ENCODE peak calls at places on chromosome 5, in ten cellular contexts. One of them, this sample, is unnamed.

GRCh38 chr5:72767289-72768010 is 49.0 kb upstream of the TNPO1 start:
- DNase-seq in AG20443: no peak
- DNase-seq in glutamatergic neuron: peak; percentile 31
- DNase-seq in body of pancreas: no peak
- DNase-seq in T-helper 1 cell: no peak
- DNase-seq in suprapubic skin: no peak
- DNase-seq in putamen: no peak
- DNase-seq in aorta: no peak
- DNase-seq in ACHN: no peak
- DNase-seq in effector CD4-positive, alpha-beta T cell: no peak
- DNase-seq in this sample: no peak

GRCh38 chr5:133565993-133566392 is 46.3 kb downstream of the FSTL4 start:
- DNase-seq in glutamatergic neuron: no peak
- DNase-seq in suprapubic skin: no peak
- DNase-seq in putamen: no peak
- DNase-seq in T-helper 1 cell: no peak
- DNase-seq in aorta: peak; percentile 34
- DNase-seq in effector CD4-positive, alpha-beta T cell: no peak
- DNase-seq in body of pancreas: no peak
- DNase-seq in AG20443: peak; percentile 26
- DNase-seq in ACHN: peak; percentile 31
- DNase-seq in this sample: no peak

GRCh38 chr5:126878624-126879023 is 101.7 kb downstream of the LMNB1 start:
- DNase-seq in suprapubic skin: no peak
- DNase-seq in body of pancreas: no peak
- DNase-seq in effector CD4-positive, alpha-beta T cell: no peak
- DNase-seq in aorta: no peak
- DNase-seq in AG20443: no peak
- DNase-seq in putamen: no peak
- DNase-seq in T-helper 1 cell: no peak
- DNase-seq in glutamatergic neuron: no peak
- DNase-seq in ACHN: no peak
- DNase-seq in this sample: no peak

GRCh38 chr5:112492291-112492690 is 73.2 kb upstream of the EPB41L4A start:
- DNase-seq in effector CD4-positive, alpha-beta T cell: no peak
- DNase-seq in AG20443: peak; percentile 77
- DNase-seq in ACHN: peak; percentile 64
- DNase-seq in suprapubic skin: no peak
- DNase-seq in putamen: peak; percentile 75
- DNase-seq in T-helper 1 cell: peak; percentile 0
- DNase-seq in body of pancreas: peak; percentile 60
- DNase-seq in glutamatergic neuron: peak; percentile 68
- DNase-seq in aorta: peak; percentile 71
- DNase-seq in this sample: no peak

GRCh38 chr5:92885950-92886349 is 695.1 kb downstream of the NR2F1-AS1 start:
- DNase-seq in putamen: no peak
- DNase-seq in aorta: no peak
- DNase-seq in suprapubic skin: no peak
- DNase-seq in AG20443: no peak
- DNase-seq in ACHN: peak; percentile 5
- DNase-seq in glutamatergic neuron: peak; percentile 48
- DNase-seq in body of pancreas: no peak
- DNase-seq in T-helper 1 cell: no peak
- DNase-seq in effector CD4-positive, alpha-beta T cell: no peak
- DNase-seq in this sample: no peak

GRCh38 chr5:80998590-80998979 is 38.4 kb downstream of the RASGRF2 start:
- DNase-seq in body of pancreas: no peak
- DNase-seq in T-helper 1 cell: no peak
- DNase-seq in AG20443: no peak
- DNase-seq in putamen: no peak
- DNase-seq in glutamatergic neuron: no peak
- DNase-seq in effector CD4-positive, alpha-beta T cell: no peak
- DNase-seq in aorta: no peak
- DNase-seq in ACHN: no peak
- DNase-seq in suprapubic skin: no peak
- DNase-seq in this sample: no peak

GRCh38 chr5:133861161-133861737 is 107.2 kb downstream of the C5orf15 start:
- DNase-seq in ACHN: no peak
- DNase-seq in effector CD4-positive, alpha-beta T cell: no peak
- DNase-seq in glutamatergic neuron: no peak
- DNase-seq in T-helper 1 cell: no peak
- DNase-seq in suprapubic skin: no peak
- DNase-seq in aorta: no peak
- DNase-seq in AG20443: no peak
- DNase-seq in putamen: no peak
- DNase-seq in body of pancreas: no peak
- DNase-seq in this sample: no peak

GRCh38 chr5:96483878-96484277 is 50.8 kb upstream of the PCSK1 start:
- DNase-seq in glutamatergic neuron: no peak
- DNase-seq in suprapubic skin: no peak
- DNase-seq in AG20443: peak; percentile 26
- DNase-seq in ACHN: peak; percentile 49
- DNase-seq in aorta: no peak
- DNase-seq in body of pancreas: no peak
- DNase-seq in T-helper 1 cell: no peak
- DNase-seq in effector CD4-positive, alpha-beta T cell: no peak
- DNase-seq in putamen: no peak
- DNase-seq in this sample: no peak

GRCh38 chr5:114362197-114362976 is 517 bp downstream of the KCNN2 start:
- DNase-seq in aorta: peak; percentile 38
- DNase-seq in body of pancreas: no peak
- DNase-seq in ACHN: no peak
- DNase-seq in T-helper 1 cell: no peak
- DNase-seq in effector CD4-positive, alpha-beta T cell: no peak
- DNase-seq in glutamatergic neuron: peak; percentile 72
- DNase-seq in putamen: no peak
- DNase-seq in AG20443: peak; percentile 21
- DNase-seq in suprapubic skin: peak; percentile 71
- DNase-seq in this sample: no peak

GRCh38 chr5:175847503-175847902 is 23.9 kb upstream of the CPLX2 start:
- DNase-seq in AG20443: peak; percentile 26
- DNase-seq in suprapubic skin: no peak
- DNase-seq in ACHN: peak; percentile 10
- DNase-seq in body of pancreas: no peak
- DNase-seq in effector CD4-positive, alpha-beta T cell: no peak
- DNase-seq in aorta: no peak
- DNase-seq in T-helper 1 cell: no peak
- DNase-seq in putamen: no peak
- DNase-seq in glutamatergic neuron: peak; percentile 40
- DNase-seq in this sample: no peak

GRCh38 chr5:62538017-62538942 is 40.3 kb upstream of the LRRC70 start:
- DNase-seq in putamen: no peak
- DNase-seq in suprapubic skin: no peak
- DNase-seq in effector CD4-positive, alpha-beta T cell: no peak
- DNase-seq in body of pancreas: no peak
- DNase-seq in AG20443: no peak
- DNase-seq in T-helper 1 cell: no peak
- DNase-seq in glutamatergic neuron: no peak
- DNase-seq in aorta: no peak
- DNase-seq in ACHN: no peak
- DNase-seq in this sample: no peak

This sample was measured in KG1.